ENCODE peak calls at places on chromosomes 1 and 21, in four cellular contexts. Z, F, X and O are unnamed samples.
A peak's percentile ranks its signal among the peaks of the same experiment; 100 is the strongest.

GRCh38 chr1:203127672-203128611 is at the start of gene ADORA1:
- DNase-seq in Z (peak; percentile 82), F (peak; percentile 10), X (peak; percentile 80), O (peak; percentile 47)

GRCh38 chr21:46153259-46154154 is 1.9 kb downstream of the FTCD start:
- DNase-seq in Z (peak; percentile 95), F (no peak), X (peak; percentile 87), O (peak; percentile 63)

GRCh38 chr1:113654883-113655282 is 104.4 kb downstream of the PHTF1 start:
- DNase-seq in Z (no peak), F (no peak), X (no peak), O (no peak)

GRCh38 chr1:201490708-201491131 is 16.2 kb downstream of the CSRP1 start:
- DNase-seq in Z (no peak), F (no peak), X (no peak), O (no peak)

GRCh38 chr1:156495401-156496140 is 5.0 kb downstream of the MEF2D start:
- DNase-seq in Z (no peak), F (no peak), X (no peak), O (no peak)

GRCh38 chr1:234955107-234955731 is 173.4 kb downstream of the TOMM20 start:
- DNase-seq in Z (no peak), F (no peak), X (no peak), O (peak; percentile 97)

GRCh38 chr1:1109743-1110142 is 6.1 kb downstream of the C1orf159 start:
- DNase-seq in Z (no peak), F (no peak), X (no peak), O (no peak)

GRCh38 chr21:36437745-36438128 is 42.2 kb downstream of the CLDN14 start:
- DNase-seq in Z (no peak), F (no peak), X (no peak), O (peak; percentile 75)

GRCh38 chr1:173590557-173590956 is 12.3 kb downstream of the SLC9C2 start:
- DNase-seq in Z (no peak), F (no peak), X (no peak), O (peak; percentile 30)

GRCh38 chr21:27817061-27817460 is 850.2 kb upstream of the ADAMTS5 start:
- DNase-seq in Z (no peak), F (no peak), X (no peak), O (no peak)

GRCh38 chr1:245695211-245695610 is 540.4 kb downstream of the KIF26B start:
- DNase-seq in Z (no peak), F (no peak), X (no peak), O (no peak)

GRCh38 chr1:150121236-150121862 is 28.4 kb upstream of the PLEKHO1 start:
- DNase-seq in Z (no peak), F (no peak), X (no peak), O (no peak)

GRCh38 chr1:17841944-17842343 is 86.8 kb downstream of the ACTL8 start:
- DNase-seq in Z (no peak), F (no peak), X (no peak), O (no peak)

GRCh38 chr21:40730051-40730760 is 116.8 kb downstream of the DSCAM start:
- DNase-seq in Z (no peak), F (no peak), X (no peak), O (no peak)

GRCh38 chr1:221888218-221888617 is 146.3 kb upstream of the DUSP10 start:
- DNase-seq in Z (no peak), F (no peak), X (no peak), O (no peak)

GRCh38 chr1:77405186-77405585 is 123.4 kb downstream of the AK5 start:
- DNase-seq in Z (no peak), F (no peak), X (no peak), O (no peak)

GRCh38 chr1:2592672-2593071 is 6.1 kb downstream of the PRXL2B start:
- DNase-seq in Z (no peak), F (no peak), X (no peak), O (no peak)

GRCh38 chr1:94095112-94095637 is 25.8 kb downstream of the ABCA4 start:
- DNase-seq in Z (no peak), F (no peak), X (no peak), O (no peak)

GRCh38 chr1:27011058-27011764 is 1.4 kb downstream of the TENT5B start:
- DNase-seq in Z (peak; percentile 85), F (peak; percentile 54), X (peak; percentile 92), O (no peak)

GRCh38 chr21:15826147-15826780 is 96.5 kb downstream of the USP25 start:
- DNase-seq in Z (no peak), F (peak; percentile 51), X (peak; percentile 13), O (peak; percentile 55)

GRCh38 chr1:116836099-116836498 is 73.6 kb upstream of the PTGFRN start:
- DNase-seq in Z (no peak), F (no peak), X (no peak), O (no peak)

GRCh38 chr1:75211648-75212047 is 77.5 kb downstream of the LHX8 start:
- DNase-seq in Z (no peak), F (no peak), X (no peak), O (no peak)

GRCh38 chr1:204564835-204565234 is 48.6 kb downstream of the MDM4 start:
- DNase-seq in Z (no peak), F (no peak), X (no peak), O (no peak)

GRCh38 chr1:147562819-147563218 is 21.5 kb downstream of the BCL9 start:
- DNase-seq in Z (no peak), F (no peak), X (no peak), O (no peak)

GRCh38 chr1:30189818-30190480 is 533.4 kb downstream of the MATN1 start:
- DNase-seq in Z (peak; percentile 26), F (no peak), X (no peak), O (no peak)

GRCh38 chr1:46522184-46522968 is 29.1 kb downstream of the KNCN start:
- DNase-seq in Z (peak; percentile 45), F (no peak), X (no peak), O (peak; percentile 85)

DNA sequence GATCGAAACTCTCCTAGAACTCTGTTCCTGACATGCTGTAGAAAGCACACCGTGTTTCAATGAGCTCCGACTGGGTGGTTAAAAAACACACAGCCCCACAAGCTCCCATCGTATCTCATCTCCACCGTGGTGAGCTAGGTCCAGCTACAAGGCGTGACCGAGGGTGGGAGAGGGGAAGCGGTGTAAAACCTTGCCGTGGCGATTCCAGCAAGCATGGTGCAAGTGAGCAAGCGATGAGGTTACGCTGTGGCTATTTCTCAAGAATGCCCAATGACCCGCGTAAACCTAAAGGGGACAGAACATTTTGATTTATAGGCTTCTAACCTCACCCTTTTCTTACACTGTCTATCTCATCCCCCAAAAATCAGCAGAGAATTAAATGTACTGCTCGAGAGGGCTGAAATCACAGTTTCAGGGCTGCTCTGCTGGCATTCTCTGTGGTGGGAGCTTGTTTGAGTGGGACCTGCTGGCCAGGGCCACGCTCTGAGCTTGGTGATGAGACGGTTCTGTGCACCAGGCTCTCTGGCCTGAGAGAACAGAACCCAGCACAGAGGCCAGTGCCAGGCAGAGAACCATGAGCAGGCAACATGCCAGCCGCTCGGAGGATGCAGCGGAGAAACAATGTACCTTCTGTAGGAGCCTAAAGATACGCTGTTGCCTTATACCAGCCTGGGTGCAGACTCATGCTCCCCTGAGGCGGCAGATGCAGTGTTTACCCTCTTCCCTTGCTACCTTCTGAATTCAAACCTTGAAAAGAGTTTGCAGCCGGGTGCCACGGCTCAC is 10.2 kb downstream of the C2CD2 start:
- DNase-seq in Z (no peak), F (no peak), X (no peak), O (no peak)
- TF ChIP-seq MAX in Z (no peak), F (no peak), X (no peak), O (no peak)

GRCh38 chr1:169874229-169874628 is 19.5 kb downstream of the SCYL3 start:
- DNase-seq in Z (no peak), F (no peak), X (no peak), O (no peak)

GRCh38 chr1:169879034-169879835 is 14.5 kb downstream of the SCYL3 start:
- DNase-seq in Z (no peak), F (no peak), X (no peak), O (no peak)

GRCh38 chr1:169882039-169882511 is 11.6 kb downstream of the SCYL3 start:
- DNase-seq in Z (no peak), F (no peak), X (no peak), O (no peak)

GRCh38 chr1:169878498-169878897 is 15.2 kb downstream of the SCYL3 start:
- DNase-seq in Z (no peak), F (no peak), X (no peak), O (no peak)

DNA sequence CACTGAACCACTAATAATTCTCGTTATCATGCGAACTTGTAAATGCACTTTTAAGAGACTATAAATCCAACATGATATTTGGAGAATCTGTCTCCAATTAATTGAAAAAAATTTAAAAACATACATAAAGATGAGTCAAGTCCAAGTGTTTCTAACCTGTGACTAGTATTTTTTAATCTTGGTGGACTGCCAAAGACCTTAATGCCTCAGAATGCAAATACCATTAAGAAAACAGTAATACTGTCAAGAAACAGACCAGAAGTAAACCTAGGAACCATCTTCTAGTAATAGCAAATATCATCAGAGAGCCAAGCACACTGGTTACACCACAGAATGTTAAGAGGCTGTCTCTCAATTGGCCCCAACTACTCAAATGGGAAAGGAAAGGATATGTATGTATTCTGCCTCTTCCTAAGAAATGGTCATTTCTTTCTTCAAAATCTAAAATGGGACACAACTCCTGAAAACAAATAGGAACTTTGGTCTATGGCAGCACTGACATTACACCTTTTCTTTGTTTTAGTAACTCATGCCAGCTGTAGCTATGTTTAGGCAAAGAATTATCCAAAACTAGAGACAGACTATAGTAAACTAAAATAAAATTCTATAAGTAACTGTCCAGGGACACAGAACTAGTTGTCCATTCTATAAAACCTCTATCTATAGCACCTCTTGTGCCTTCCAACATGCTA is 15.8 kb downstream of the SCYL3 start:
- DNase-seq in Z (no peak), F (no peak), X (no peak), O (no peak)
- TF ChIP-seq MAX in Z (no peak), F (no peak), X (no peak), O (no peak)

DNA sequence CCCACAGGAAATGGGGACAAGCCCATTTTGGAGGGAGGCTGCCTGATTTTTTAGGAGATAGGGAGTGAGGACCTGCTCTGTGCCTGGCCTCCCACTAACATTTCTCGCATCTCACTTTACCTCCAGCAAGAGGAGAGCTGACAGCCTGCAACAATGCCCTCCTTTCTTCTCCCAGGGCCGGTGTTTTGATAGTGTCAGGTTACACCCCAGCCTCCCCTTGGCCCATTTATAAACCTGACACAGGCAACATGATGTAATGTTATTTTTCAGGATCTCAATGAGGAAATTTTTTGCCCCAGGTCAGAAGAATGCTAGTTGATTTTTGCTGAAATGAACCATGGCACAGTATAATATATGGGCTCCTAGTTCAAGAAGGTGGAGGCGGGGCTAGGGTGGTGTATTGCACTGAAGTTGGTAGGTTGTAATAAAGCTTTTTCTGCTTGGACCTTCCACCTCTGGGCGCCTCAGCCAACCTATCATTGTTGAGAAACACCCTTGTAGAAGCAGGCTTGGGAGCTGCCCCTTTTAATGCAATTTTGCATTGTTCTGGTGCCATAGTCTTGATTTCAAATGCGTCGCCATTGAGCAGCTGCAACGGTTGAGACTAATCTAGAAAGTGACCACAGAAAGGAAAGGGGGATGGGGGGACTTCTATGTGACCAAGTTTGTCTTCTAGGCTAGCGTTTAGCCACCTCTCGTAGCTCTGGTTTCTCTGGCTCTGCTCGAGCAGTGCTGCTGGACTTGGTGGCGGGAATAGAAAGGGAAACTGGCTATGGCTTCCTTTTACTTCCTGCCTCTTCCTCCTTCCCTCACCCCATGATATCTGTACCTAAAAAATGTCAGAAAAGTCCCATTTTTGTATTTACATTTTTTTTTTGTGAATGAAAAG is 53.0 kb downstream of the PBX1 start:
- DNase-seq in Z (no peak), F (peak; percentile 71), X (no peak), O (no peak)
- TF ChIP-seq MAX in Z (no peak), F (peak; percentile 47), X (no peak), O (no peak)

DNA sequence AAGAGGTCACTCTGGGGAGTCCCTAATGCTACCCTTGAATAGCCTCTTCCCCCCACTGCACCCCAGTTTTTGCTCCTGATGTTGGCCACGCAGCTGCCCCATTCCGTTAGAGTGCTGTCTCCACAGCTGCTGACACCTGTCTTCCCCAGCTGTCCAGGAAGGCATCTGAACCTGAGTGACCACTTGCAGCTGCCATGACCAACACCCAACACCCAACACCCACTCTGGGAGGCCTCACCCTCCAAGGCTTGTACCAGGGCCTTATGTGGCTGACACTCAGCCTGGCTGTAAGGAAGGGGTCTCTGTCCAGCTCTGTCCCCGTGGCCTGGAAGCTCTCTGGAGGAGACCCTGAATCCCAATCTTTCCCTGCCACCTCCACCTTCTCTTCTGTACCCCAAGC is 26.7 kb upstream of the LDLRAP1 start:
- DNase-seq in Z (no peak), F (no peak), X (no peak), O (no peak)
- TF ChIP-seq MAX in Z (no peak), F (no peak), X (no peak), O (no peak)